ENCODE peak calls at places on chromosomes 13 and 19, in six cellular contexts. G is stimulated activated CD8-positive, alpha-beta memory T cell treated with anti-CD3 and anti-CD28 coated beads, Interleukin-12 subunit alpha, Interleukin-12 subunit beta, amount 100 ng/mL, for 4 hours; N is NCI-H2029 treated with DMSO at 0.1 percent for 48 hours; I is RWPE1; F is T-helper 17 cell; A is activated CD4-positive, alpha-beta T cell treated with anti-CD3 and anti-CD28 coated beads, Interleukin-2, amount 50 U/mL, for 1 hour. O is an unnamed sample.

GRCh38 chr19:17748884-17749638 is 2.2 kb upstream of the FCHO1 start:
- DNase-seq in A (no peak), I (no peak), G (no peak), F (no peak), N (no peak), O (no peak)

GRCh38 chr19:3801412-3802096 is 15.4 kb upstream of the MATK start:
- DNase-seq in G (peak), A (peak), F (peak), N (peak), I (peak), O (peak)

GRCh38 chr19:56317749-56318148 is 3.1 kb upstream of the ZSCAN5A start:
- DNase-seq in F (no peak), G (no peak), I (no peak), N (no peak), A (no peak), O (no peak)

GRCh38 chr13:43816401-43816889 is 29.7 kb upstream of the ENOX1 start:
- DNase-seq in G (no peak), A (no peak), F (no peak), I (no peak), N (no peak), O (no peak)

GRCh38 chr19:3842948-3843347 is 25.9 kb downstream of the ZFR2 start:
- DNase-seq in N (no peak), I (no peak), G (no peak), F (no peak), A (no peak), O (no peak)

GRCh38 chr19:51407631-51408131 is 9.8 kb downstream of the SIGLEC10 start:
- DNase-seq in G (no peak), N (no peak), I (peak), A (no peak), F (no peak), O (peak)

GRCh38 chr13:61410266-61410665 is 5.4 kb downstream of the PCDH20 start:
- DNase-seq in F (no peak), I (no peak), N (no peak), G (no peak), A (no peak), O (no peak)

GRCh38 chr19:34428549-34429285 is 536 bp downstream of the UBA2 start:
- DNase-seq in A (no peak), I (peak), F (peak), N (no peak), G (no peak), O (no peak)

GRCh38 chr13:47459512-47459911 is 541.6 kb downstream of the SUCLA2 start:
- DNase-seq in I (no peak), N (no peak), A (no peak), F (no peak), G (no peak), O (no peak)

GRCh38 chr19:11480081-11480926 is 542 bp downstream of the ELAVL3 start:
- DNase-seq in I (no peak), N (no peak), A (no peak), G (no peak), F (no peak), O (no peak)

GRCh38 chr19:47228168-47228936 is 2.6 kb downstream of the BBC3 start:
- DNase-seq in G (peak), I (no peak), A (peak), N (no peak), F (no peak), O (peak)

GRCh38 chr19:32241957-32242710 is 103.3 kb upstream of the ZNF507 start:
- DNase-seq in N (no peak), I (no peak), F (no peak), A (no peak), G (no peak), O (no peak)

GRCh38 chr19:17450264-17451075 is 2.0 kb upstream of the TMEM221 start:
- DNase-seq in I (peak), G (no peak), N (no peak), F (no peak), A (no peak), O (no peak)

GRCh38 chr13:104868806-104869205 is 1666.7 kb downstream of the EFNB2 start:
- DNase-seq in G (no peak), N (no peak), F (no peak), A (no peak), I (no peak), O (no peak)

GRCh38 chr19:34994643-34995471 is 5.3 kb upstream of the GRAMD1A start:
- DNase-seq in F (no peak), N (peak), G (no peak), I (no peak), A (no peak), O (peak)

GRCh38 chr13:60755380-60756163 is 358.6 kb downstream of the TDRD3 start:
- DNase-seq in F (no peak), N (no peak), A (no peak), G (no peak), I (no peak), O (no peak)

GRCh38 chr13:75636339-75637095 is 387 bp downstream of the LMO7 start:
- DNase-seq in A (peak), I (peak), N (no peak), F (peak), G (peak), O (peak)

GRCh38 chr19:45768644-45769053 is 403 bp downstream of the SIX5 start:
- DNase-seq in A (peak), F (no peak), I (peak), N (no peak), G (no peak), O (peak)

GRCh38 chr13:63497601-63498000 is 2082.0 kb upstream of the PCDH20 start:
- DNase-seq in I (no peak), N (no peak), F (no peak), A (no peak), G (no peak), O (no peak)

GRCh38 chr13:46983881-46984280 is 87.0 kb upstream of the HTR2A start:
- DNase-seq in F (no peak), N (no peak), G (no peak), A (no peak), I (peak), O (no peak)

GRCh38 chr13:94415484-94415883 is 64.0 kb downstream of the DCT start:
- DNase-seq in F (no peak), I (no peak), G (no peak), N (no peak), A (no peak), O (no peak)

GRCh38 chr13:68697551-68697950 is 1410.1 kb upstream of the ATXN8OS start:
- DNase-seq in N (no peak), F (no peak), G (no peak), I (no peak), A (no peak), O (no peak)

O was measured in mucosa of descending colon.